ENCODE peak calls at places on chromosome 1, in seven cellular contexts. One of them, this sample, is unnamed.
A peak's percentile ranks its signal among the peaks of the same experiment; 100 is the strongest.

GRCh38 chr1:203342192-203342940 is 8.6 kb downstream of the FMOD start:
- DNase-seq in heart left ventricle: peak; percentile 29
- DNase-seq in heart right ventricle: peak; percentile 43
- DNase-seq in foreskin fibroblast: no peak
- DNase-seq in left ventricle myocardium inferior: peak; percentile 34
- DNase-seq in upper lobe of right lung: no peak
- DNase-seq in small intestine: peak; percentile 87
- DNase-seq in this sample: no peak

GRCh38 chr1:67646145-67647035 is 38.6 kb upstream of the GADD45A start:
- DNase-seq in heart right ventricle: peak; percentile 47
- DNase-seq in small intestine: peak; percentile 50
- DNase-seq in foreskin fibroblast: no peak
- DNase-seq in left ventricle myocardium inferior: peak; percentile 57
- DNase-seq in heart left ventricle: peak; percentile 46
- DNase-seq in upper lobe of right lung: no peak
- DNase-seq in this sample: peak; percentile 25

GRCh38 chr1:2826736-2827292 is 25.3 kb upstream of the TTC34 start:
- DNase-seq in foreskin fibroblast: no peak
- DNase-seq in upper lobe of right lung: no peak
- DNase-seq in heart right ventricle: no peak
- DNase-seq in small intestine: no peak
- DNase-seq in heart left ventricle: no peak
- DNase-seq in left ventricle myocardium inferior: no peak
- DNase-seq in this sample: no peak

GRCh38 chr1:13930151-13930550 is 230.2 kb downstream of the PRDM2 start:
- DNase-seq in left ventricle myocardium inferior: no peak
- DNase-seq in small intestine: peak; percentile 25
- DNase-seq in foreskin fibroblast: no peak
- DNase-seq in heart right ventricle: no peak
- DNase-seq in heart left ventricle: no peak
- DNase-seq in upper lobe of right lung: no peak
- DNase-seq in this sample: no peak

GRCh38 chr1:212504171-212504803 is 71.6 kb downstream of the NENF start:
- DNase-seq in small intestine: no peak
- DNase-seq in heart left ventricle: no peak
- DNase-seq in upper lobe of right lung: no peak
- DNase-seq in left ventricle myocardium inferior: no peak
- DNase-seq in heart right ventricle: no peak
- DNase-seq in foreskin fibroblast: no peak
- DNase-seq in this sample: no peak

GRCh38 chr1:167890400-167890799 is 23.5 kb downstream of the ADCY10 start:
- DNase-seq in small intestine: no peak
- DNase-seq in heart right ventricle: no peak
- DNase-seq in heart left ventricle: no peak
- DNase-seq in left ventricle myocardium inferior: no peak
- DNase-seq in upper lobe of right lung: no peak
- DNase-seq in foreskin fibroblast: no peak
- DNase-seq in this sample: no peak

GRCh38 chr1:198212675-198213074 is 55.9 kb downstream of the NEK7 start:
- DNase-seq in small intestine: no peak
- DNase-seq in foreskin fibroblast: peak; percentile 92
- DNase-seq in heart left ventricle: no peak
- DNase-seq in left ventricle myocardium inferior: no peak
- DNase-seq in upper lobe of right lung: no peak
- DNase-seq in heart right ventricle: no peak
- DNase-seq in this sample: peak; percentile 73

GRCh38 chr1:79594121-79594698 is 587.7 kb upstream of the ADGRL4 start:
- DNase-seq in upper lobe of right lung: no peak
- DNase-seq in heart right ventricle: no peak
- DNase-seq in left ventricle myocardium inferior: no peak
- DNase-seq in foreskin fibroblast: no peak
- DNase-seq in heart left ventricle: no peak
- DNase-seq in small intestine: no peak
- DNase-seq in this sample: no peak

GRCh38 chr1:59596432-59596831 is 218.3 kb upstream of the HOOK1 start:
- DNase-seq in heart left ventricle: peak; percentile 34
- DNase-seq in left ventricle myocardium inferior: no peak
- DNase-seq in upper lobe of right lung: no peak
- DNase-seq in heart right ventricle: peak; percentile 33
- DNase-seq in foreskin fibroblast: peak; percentile 90
- DNase-seq in small intestine: no peak
- DNase-seq in this sample: peak; percentile 87

GRCh38 chr1:161119379-161120061 is 1.6 kb downstream of the NIT1 start:
- DNase-seq in upper lobe of right lung: no peak
- DNase-seq in left ventricle myocardium inferior: no peak
- DNase-seq in foreskin fibroblast: peak; percentile 54
- DNase-seq in small intestine: peak; percentile 85
- DNase-seq in heart left ventricle: no peak
- DNase-seq in heart right ventricle: no peak
- DNase-seq in this sample: no peak

GRCh38 chr1:240217398-240217797 is 125.7 kb downstream of the FMN2 start:
- DNase-seq in heart right ventricle: no peak
- DNase-seq in left ventricle myocardium inferior: no peak
- DNase-seq in small intestine: no peak
- DNase-seq in foreskin fibroblast: no peak
- DNase-seq in upper lobe of right lung: no peak
- DNase-seq in heart left ventricle: no peak
- DNase-seq in this sample: no peak

GRCh38 chr1:171081220-171081993 is 9.3 kb upstream of the FMO3 start:
- DNase-seq in left ventricle myocardium inferior: no peak
- DNase-seq in upper lobe of right lung: no peak
- DNase-seq in heart left ventricle: no peak
- DNase-seq in small intestine: peak; percentile 51
- DNase-seq in heart right ventricle: no peak
- DNase-seq in foreskin fibroblast: peak; percentile 35
- DNase-seq in this sample: peak; percentile 33

GRCh38 chr1:185054365-185055060 is 9.2 kb downstream of the RNF2 start:
- DNase-seq in heart left ventricle: no peak
- DNase-seq in heart right ventricle: no peak
- DNase-seq in upper lobe of right lung: no peak
- DNase-seq in foreskin fibroblast: no peak
- DNase-seq in left ventricle myocardium inferior: no peak
- DNase-seq in small intestine: no peak
- DNase-seq in this sample: no peak

GRCh38 chr1:220594356-220594755 is 66.4 kb downstream of the MARK1 start:
- DNase-seq in heart left ventricle: no peak
- DNase-seq in small intestine: no peak
- DNase-seq in foreskin fibroblast: peak; percentile 3
- DNase-seq in upper lobe of right lung: no peak
- DNase-seq in left ventricle myocardium inferior: no peak
- DNase-seq in heart right ventricle: no peak
- DNase-seq in this sample: no peak

GRCh38 chr1:16921391-16922185 is at the start of gene CROCC:
- DNase-seq in small intestine: no peak
- DNase-seq in heart right ventricle: no peak
- DNase-seq in heart left ventricle: peak; percentile 42
- DNase-seq in foreskin fibroblast: no peak
- DNase-seq in upper lobe of right lung: peak; percentile 64
- DNase-seq in left ventricle myocardium inferior: peak; percentile 25
- DNase-seq in this sample: no peak

GRCh38 chr1:77175230-77175844 is 43.9 kb downstream of the PIGK start:
- DNase-seq in small intestine: no peak
- DNase-seq in heart right ventricle: no peak
- DNase-seq in foreskin fibroblast: no peak
- DNase-seq in left ventricle myocardium inferior: no peak
- DNase-seq in upper lobe of right lung: no peak
- DNase-seq in heart left ventricle: no peak
- DNase-seq in this sample: no peak

GRCh38 chr1:19665456-19666138 is 922 bp downstream of the HTR6 start:
- DNase-seq in small intestine: no peak
- DNase-seq in foreskin fibroblast: no peak
- DNase-seq in heart right ventricle: no peak
- DNase-seq in heart left ventricle: no peak
- DNase-seq in upper lobe of right lung: no peak
- DNase-seq in left ventricle myocardium inferior: no peak
- DNase-seq in this sample: no peak

GRCh38 chr1:187264995-187265602 is 436.4 kb downstream of the PLA2G4A start:
- DNase-seq in left ventricle myocardium inferior: no peak
- DNase-seq in upper lobe of right lung: no peak
- DNase-seq in heart left ventricle: peak; percentile 6
- DNase-seq in heart right ventricle: no peak
- DNase-seq in foreskin fibroblast: peak; percentile 51
- DNase-seq in small intestine: peak; percentile 37
- DNase-seq in this sample: no peak

GRCh38 chr1:19287436-19288185 is 959 bp downstream of the AKR7A3 start:
- DNase-seq in upper lobe of right lung: no peak
- DNase-seq in left ventricle myocardium inferior: no peak
- DNase-seq in small intestine: peak; percentile 96
- DNase-seq in foreskin fibroblast: no peak
- DNase-seq in heart right ventricle: no peak
- DNase-seq in heart left ventricle: no peak
- DNase-seq in this sample: no peak

GRCh38 chr1:43435146-43436145 is 18.3 kb downstream of the HYI start:
- DNase-seq in foreskin fibroblast: peak; percentile 78
- DNase-seq in left ventricle myocardium inferior: no peak
- DNase-seq in upper lobe of right lung: peak; percentile 23
- DNase-seq in heart right ventricle: peak; percentile 49
- DNase-seq in small intestine: no peak
- DNase-seq in heart left ventricle: peak; percentile 50
- DNase-seq in this sample: peak; percentile 47

GRCh38 chr1:76727520-76727919 is 139.8 kb upstream of the ST6GALNAC5 start:
- DNase-seq in small intestine: no peak
- DNase-seq in heart left ventricle: peak; percentile 8
- DNase-seq in foreskin fibroblast: no peak
- DNase-seq in heart right ventricle: no peak
- DNase-seq in left ventricle myocardium inferior: no peak
- DNase-seq in upper lobe of right lung: no peak
- DNase-seq in this sample: no peak

GRCh38 chr1:66571789-66572188 is 37.8 kb downstream of the SGIP1 start:
- DNase-seq in foreskin fibroblast: peak; percentile 48
- DNase-seq in small intestine: no peak
- DNase-seq in heart right ventricle: no peak
- DNase-seq in upper lobe of right lung: no peak
- DNase-seq in heart left ventricle: no peak
- DNase-seq in left ventricle myocardium inferior: no peak
- DNase-seq in this sample: no peak

GRCh38 chr1:25875154-25875855 is at the start of gene PAQR7:
- DNase-seq in left ventricle myocardium inferior: peak; percentile 74
- DNase-seq in upper lobe of right lung: peak; percentile 90
- DNase-seq in small intestine: peak; percentile 82
- DNase-seq in heart right ventricle: peak; percentile 73
- DNase-seq in foreskin fibroblast: peak; percentile 79
- DNase-seq in heart left ventricle: peak; percentile 81
- DNase-seq in this sample: no peak

GRCh38 chr1:200869753-200870391 is 2.9 kb upstream of the GPR25 start:
- DNase-seq in small intestine: no peak
- DNase-seq in upper lobe of right lung: no peak
- DNase-seq in heart right ventricle: no peak
- DNase-seq in heart left ventricle: no peak
- DNase-seq in foreskin fibroblast: no peak
- DNase-seq in left ventricle myocardium inferior: no peak
- DNase-seq in this sample: no peak

GRCh38 chr1:192224386-192224785 is 66.1 kb downstream of the RGS18 start:
- DNase-seq in left ventricle myocardium inferior: no peak
- DNase-seq in upper lobe of right lung: no peak
- DNase-seq in foreskin fibroblast: no peak
- DNase-seq in small intestine: no peak
- DNase-seq in heart left ventricle: no peak
- DNase-seq in heart right ventricle: no peak
- DNase-seq in this sample: no peak

DNA sequence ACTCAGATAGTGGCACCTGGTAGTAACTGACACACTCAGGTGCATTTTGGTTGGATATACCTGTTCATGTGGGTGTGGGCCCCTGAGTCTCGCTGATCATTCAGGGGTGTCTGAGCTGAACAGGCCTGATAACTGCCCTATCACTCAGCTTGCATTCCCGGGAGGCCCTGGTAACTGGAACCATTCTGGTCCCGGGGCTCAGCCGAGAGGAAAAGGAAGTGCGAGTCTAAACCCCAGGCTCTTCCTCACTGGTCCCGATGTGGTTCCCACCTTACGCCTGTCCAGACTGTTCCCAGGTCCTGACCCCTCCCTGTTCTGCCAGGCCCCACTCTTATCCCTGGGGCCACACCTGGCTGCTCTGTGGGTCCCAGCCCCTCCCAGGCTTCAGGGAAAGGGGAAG is 11.7 kb upstream of the CDK18 start:
- DNase-seq in left ventricle myocardium inferior: no peak
- DNase-seq in heart right ventricle: no peak
- DNase-seq in heart left ventricle: no peak
- DNase-seq in upper lobe of right lung: no peak
- DNase-seq in small intestine: no peak
- DNase-seq in foreskin fibroblast: no peak
- DNase-seq in this sample: no peak
- H3K4me3 ChIP-seq in left ventricle myocardium inferior: no peak overlapping the region
- H3K4me3 ChIP-seq in heart right ventricle: no peak overlapping the region
- H3K4me3 ChIP-seq in heart left ventricle: no peak overlapping the region
- H3K4me3 ChIP-seq in upper lobe of right lung: no peak overlapping the region
- H3K4me3 ChIP-seq in small intestine: no peak overlapping the region
- H3K4me3 ChIP-seq in foreskin fibroblast: no peak overlapping the region
- H3K4me3 ChIP-seq in this sample: no peak overlapping the region

GRCh38 chr1:226404904-226405222 is 3.0 kb downstream of the PARP1 start:
- DNase-seq in small intestine: no peak
- DNase-seq in heart right ventricle: no peak
- DNase-seq in left ventricle myocardium inferior: no peak
- DNase-seq in foreskin fibroblast: no peak
- DNase-seq in upper lobe of right lung: no peak
- DNase-seq in heart left ventricle: no peak
- DNase-seq in this sample: no peak

GRCh38 chr1:226403522-226404034 is 4.3 kb downstream of the PARP1 start:
- DNase-seq in small intestine: no peak
- DNase-seq in foreskin fibroblast: peak; percentile 14
- DNase-seq in heart right ventricle: no peak
- DNase-seq in upper lobe of right lung: no peak
- DNase-seq in left ventricle myocardium inferior: no peak
- DNase-seq in heart left ventricle: no peak
- DNase-seq in this sample: no peak

GRCh38 chr1:226401407-226402303 is 6.2 kb downstream of the PARP1 start:
- DNase-seq in upper lobe of right lung: no peak
- DNase-seq in foreskin fibroblast: no peak
- DNase-seq in heart left ventricle: no peak
- DNase-seq in heart right ventricle: no peak
- DNase-seq in small intestine: no peak
- DNase-seq in left ventricle myocardium inferior: no peak
- DNase-seq in this sample: no peak

GRCh38 chr1:226404063-226404903 is 3.6 kb downstream of the PARP1 start:
- DNase-seq in left ventricle myocardium inferior: no peak
- DNase-seq in heart right ventricle: no peak
- DNase-seq in heart left ventricle: no peak
- DNase-seq in small intestine: no peak
- DNase-seq in upper lobe of right lung: no peak
- DNase-seq in foreskin fibroblast: peak; percentile 73
- DNase-seq in this sample: no peak

GRCh38 chr1:226402615-226403521 is 5.0 kb downstream of the PARP1 start:
- DNase-seq in left ventricle myocardium inferior: no peak
- DNase-seq in foreskin fibroblast: no peak
- DNase-seq in small intestine: no peak
- DNase-seq in heart left ventricle: no peak
- DNase-seq in upper lobe of right lung: no peak
- DNase-seq in heart right ventricle: no peak
- DNase-seq in this sample: no peak
- H3K4me3 ChIP-seq in left ventricle myocardium inferior: no peak overlapping the region
- H3K4me3 ChIP-seq in foreskin fibroblast: no peak overlapping the region
- H3K4me3 ChIP-seq in small intestine: no peak overlapping the region
- H3K4me3 ChIP-seq in heart left ventricle: no peak overlapping the region
- H3K4me3 ChIP-seq in upper lobe of right lung: no peak overlapping the region
- H3K4me3 ChIP-seq in heart right ventricle: no peak overlapping the region
- H3K4me3 ChIP-seq in this sample: no peak overlapping the region

GRCh38 chr1:162131405-162132321 is 62.2 kb downstream of the NOS1AP start:
- DNase-seq in small intestine: peak; percentile 74
- DNase-seq in upper lobe of right lung: no peak
- DNase-seq in heart right ventricle: no peak
- DNase-seq in heart left ventricle: no peak
- DNase-seq in left ventricle myocardium inferior: no peak
- DNase-seq in foreskin fibroblast: no peak
- DNase-seq in this sample: no peak
- H3K4me3 ChIP-seq in small intestine: no peak overlapping the region
- H3K4me3 ChIP-seq in upper lobe of right lung: no peak overlapping the region
- H3K4me3 ChIP-seq in heart right ventricle: no peak overlapping the region
- H3K4me3 ChIP-seq in heart left ventricle: no peak overlapping the region
- H3K4me3 ChIP-seq in left ventricle myocardium inferior: no peak overlapping the region
- H3K4me3 ChIP-seq in foreskin fibroblast: no peak overlapping the region
- H3K4me3 ChIP-seq in this sample: no peak overlapping the region

GRCh38 chr1:1678581-1679380 is 13.8 kb downstream of the SLC35E2B start:
- DNase-seq in upper lobe of right lung: peak; percentile 61
- DNase-seq in foreskin fibroblast: no peak
- DNase-seq in heart right ventricle: no peak
- DNase-seq in heart left ventricle: no peak
- DNase-seq in left ventricle myocardium inferior: no peak
- DNase-seq in small intestine: peak; percentile 99
- DNase-seq in this sample: no peak
- H3K4me3 ChIP-seq in upper lobe of right lung: no peak overlapping the region
- H3K4me3 ChIP-seq in foreskin fibroblast: no peak overlapping the region
- H3K4me3 ChIP-seq in heart right ventricle: no peak overlapping the region
- H3K4me3 ChIP-seq in heart left ventricle: no peak overlapping the region
- H3K4me3 ChIP-seq in left ventricle myocardium inferior: no peak overlapping the region
- H3K4me3 ChIP-seq in small intestine: peak overlapping the region; percentile 37
- H3K4me3 ChIP-seq in this sample: no peak overlapping the region